ENCODE peak calls at places on chromosomes 4 and X, in six cellular contexts. One of them, this sample, is unnamed.

GRCh38 chr4:116668190-116668589 is 417.2 kb downstream of the TRAM1L1 start:
- DNase-seq in kidney epithelial cell: no peak
- DNase-seq in GM06990: no peak
- DNase-seq in left ventricle myocardium inferior: no peak
- DNase-seq in left lung: no peak
- DNase-seq in kidney: no peak
- DNase-seq in this sample: no peak

GRCh38 chr4:57037982-57038604 is 59.4 kb downstream of the POLR2B start:
- DNase-seq in kidney epithelial cell: no peak
- DNase-seq in GM06990: peak
- DNase-seq in left ventricle myocardium inferior: peak
- DNase-seq in left lung: no peak
- DNase-seq in kidney: no peak
- DNase-seq in this sample: no peak

GRCh38 chrX:71095971-71096701 is 485 bp downstream of the FOXO4 start:
- DNase-seq in kidney epithelial cell: no peak
- DNase-seq in GM06990: no peak
- DNase-seq in left ventricle myocardium inferior: no peak
- DNase-seq in left lung: no peak
- DNase-seq in kidney: peak
- DNase-seq in this sample: no peak

GRCh38 chr4:15436515-15436914 is 8.7 kb downstream of the C1QTNF7 start:
- DNase-seq in kidney epithelial cell: peak
- DNase-seq in GM06990: no peak
- DNase-seq in left ventricle myocardium inferior: no peak
- DNase-seq in left lung: no peak
- DNase-seq in kidney: no peak
- DNase-seq in this sample: no peak

GRCh38 chr4:76270776-76271175 is 19.3 kb downstream of the FAM47E start:
- DNase-seq in kidney epithelial cell: no peak
- DNase-seq in GM06990: no peak
- DNase-seq in left ventricle myocardium inferior: no peak
- DNase-seq in left lung: no peak
- DNase-seq in kidney: no peak
- DNase-seq in this sample: no peak

GRCh38 chr4:102169345-102169744 is 175.9 kb downstream of the SLC39A8 start:
- DNase-seq in kidney epithelial cell: no peak
- DNase-seq in GM06990: no peak
- DNase-seq in left ventricle myocardium inferior: no peak
- DNase-seq in left lung: no peak
- DNase-seq in kidney: no peak
- DNase-seq in this sample: no peak

GRCh38 chrX:148133099-148133725 is 152.1 kb downstream of the FMR1NB start:
- DNase-seq in kidney epithelial cell: no peak
- DNase-seq in GM06990: no peak
- DNase-seq in left ventricle myocardium inferior: no peak
- DNase-seq in left lung: no peak
- DNase-seq in kidney: no peak
- DNase-seq in this sample: no peak

GRCh38 chrX:44705817-44706551 is 137.8 kb upstream of the DUSP21 start:
- DNase-seq in kidney epithelial cell: no peak
- DNase-seq in GM06990: no peak
- DNase-seq in left ventricle myocardium inferior: no peak
- DNase-seq in left lung: no peak
- DNase-seq in kidney: no peak
- DNase-seq in this sample: peak

GRCh38 chr4:107444-108429 is 16.6 kb upstream of the ZNF718 start:
- DNase-seq in kidney epithelial cell: no peak
- DNase-seq in GM06990: no peak
- DNase-seq in left ventricle myocardium inferior: no peak
- DNase-seq in left lung: no peak
- DNase-seq in kidney: no peak
- DNase-seq in this sample: no peak

GRCh38 chr4:38190717-38191178 is 230.6 kb downstream of the PTTG2 start:
- DNase-seq in kidney epithelial cell: peak
- DNase-seq in GM06990: no peak
- DNase-seq in left ventricle myocardium inferior: peak
- DNase-seq in left lung: no peak
- DNase-seq in kidney: peak
- DNase-seq in this sample: peak

GRCh38 chr4:101020956-101021355 is 326.4 kb downstream of the PPP3CA start:
- DNase-seq in kidney epithelial cell: no peak
- DNase-seq in GM06990: peak
- DNase-seq in left ventricle myocardium inferior: no peak
- DNase-seq in left lung: no peak
- DNase-seq in kidney: no peak
- DNase-seq in this sample: peak

DNA sequence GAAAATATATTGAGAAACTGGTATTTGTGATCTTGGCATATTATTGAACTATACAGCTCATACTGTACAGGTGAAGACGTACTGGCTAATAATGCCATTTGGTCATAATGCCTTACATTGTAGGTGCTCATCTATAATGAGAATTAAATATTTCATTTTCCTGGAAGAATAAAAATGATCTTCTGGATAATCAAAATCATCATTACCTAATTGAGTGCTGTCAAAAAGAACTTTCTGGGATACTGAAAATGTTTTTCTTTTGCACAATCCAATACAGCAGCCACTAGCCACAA is 4.1 kb downstream of the RASGEF1B start:
- DNase-seq in kidney epithelial cell: no peak
- DNase-seq in GM06990: no peak
- DNase-seq in left ventricle myocardium inferior: no peak
- DNase-seq in left lung: no peak
- DNase-seq in kidney: no peak
- DNase-seq in this sample: no peak
- TF ChIP-seq CTCF in kidney epithelial cell: no peak
- TF ChIP-seq CTCF in GM06990: no peak
- TF ChIP-seq CTCF in left ventricle myocardium inferior: peak
- TF ChIP-seq CTCF in left lung: no peak
- TF ChIP-seq CTCF in kidney: no peak
- TF ChIP-seq CTCF in this sample: no peak

DNA sequence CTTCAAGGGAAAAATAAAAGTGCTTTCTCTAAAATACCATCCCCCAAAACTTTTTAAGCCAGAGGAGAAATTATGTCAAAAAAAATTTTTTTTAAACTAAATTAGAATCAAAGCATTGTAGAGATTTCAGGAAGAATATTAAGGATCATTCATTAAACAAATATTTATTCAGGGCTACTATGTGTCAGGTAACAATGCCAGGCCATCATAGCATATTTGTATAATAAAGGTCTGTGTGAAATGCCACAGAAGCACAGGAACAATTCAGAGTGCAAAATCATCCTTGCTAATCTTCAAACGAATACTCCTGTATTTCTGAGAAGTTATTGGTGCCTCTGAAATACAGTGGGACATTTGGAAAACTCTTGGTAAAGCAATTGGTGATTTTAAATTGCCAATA is 2.0 kb downstream of the CCDC160 start:
- DNase-seq in kidney epithelial cell: no peak
- DNase-seq in GM06990: no peak
- DNase-seq in left ventricle myocardium inferior: no peak
- DNase-seq in left lung: no peak
- DNase-seq in kidney: no peak
- DNase-seq in this sample: no peak
- H3K4me3 ChIP-seq in kidney epithelial cell: no peak
- H3K4me3 ChIP-seq in GM06990: no peak
- H3K4me3 ChIP-seq in left ventricle myocardium inferior: no peak
- H3K4me3 ChIP-seq in left lung: no peak
- H3K4me3 ChIP-seq in kidney: no peak
- H3K4me3 ChIP-seq in this sample: no peak

GRCh38 chr4:59039046-59039445 is 1928.9 kb upstream of the IGFBP7 start:
- DNase-seq in kidney epithelial cell: no peak
- DNase-seq in GM06990: no peak
- DNase-seq in left ventricle myocardium inferior: no peak
- DNase-seq in left lung: no peak
- DNase-seq in kidney: peak
- DNase-seq in this sample: no peak

DNA sequence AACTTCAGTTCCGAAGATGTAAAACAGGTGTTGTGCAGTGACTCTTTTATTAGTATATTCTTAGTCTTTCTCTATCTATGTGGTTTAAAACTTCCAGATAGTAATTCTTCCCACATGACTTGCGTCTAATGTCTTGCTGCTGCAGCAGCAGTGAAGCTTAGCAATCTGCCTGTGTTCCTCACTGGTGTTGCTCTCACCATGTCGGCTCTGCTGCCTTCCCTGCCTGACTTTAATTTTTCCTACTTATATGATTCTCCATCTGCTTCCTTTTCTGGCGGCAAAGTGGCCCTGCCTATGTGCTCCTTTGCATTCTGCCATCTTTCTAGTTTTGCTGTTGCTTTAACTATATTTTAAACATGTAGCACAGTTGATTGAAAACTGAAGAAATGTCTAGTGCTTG is 1934.1 kb upstream of the IGFBP7 start:
- DNase-seq in kidney epithelial cell: no peak
- DNase-seq in GM06990: no peak
- DNase-seq in left ventricle myocardium inferior: no peak
- DNase-seq in left lung: no peak
- DNase-seq in kidney: no peak
- DNase-seq in this sample: no peak
- TF ChIP-seq CTCF in kidney epithelial cell: no peak
- TF ChIP-seq CTCF in GM06990: no peak
- TF ChIP-seq CTCF in left ventricle myocardium inferior: no peak
- TF ChIP-seq CTCF in left lung: no peak
- TF ChIP-seq CTCF in kidney: no peak
- TF ChIP-seq CTCF in this sample: no peak

DNA sequence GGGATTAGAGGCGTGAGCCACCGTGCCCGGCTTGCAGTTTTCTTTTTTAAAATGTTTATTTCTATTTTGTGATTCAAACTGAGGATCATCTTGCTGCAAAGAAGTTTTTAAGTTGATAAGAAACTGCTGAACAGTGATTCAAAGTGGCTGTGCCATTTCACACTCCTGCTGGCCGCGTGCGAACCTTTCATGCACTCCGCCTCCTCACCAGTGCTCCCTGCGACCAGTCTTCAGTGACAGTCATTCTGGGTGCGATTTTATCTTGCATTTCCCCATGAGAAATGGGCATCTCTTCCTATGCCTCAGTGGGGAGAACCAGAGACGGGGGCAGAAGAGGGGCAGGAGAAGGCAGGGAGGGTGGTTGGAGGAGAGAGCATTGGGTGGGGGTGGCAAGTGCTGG is 21.4 kb downstream of the TMEM187 start:
- DNase-seq in kidney epithelial cell: no peak
- DNase-seq in GM06990: no peak
- DNase-seq in left ventricle myocardium inferior: no peak
- DNase-seq in left lung: no peak
- DNase-seq in kidney: no peak
- DNase-seq in this sample: no peak
- H3K4me3 ChIP-seq in kidney epithelial cell: no peak
- H3K4me3 ChIP-seq in GM06990: no peak
- H3K4me3 ChIP-seq in left ventricle myocardium inferior: no peak
- H3K4me3 ChIP-seq in left lung: no peak
- H3K4me3 ChIP-seq in kidney: no peak
- H3K4me3 ChIP-seq in this sample: no peak

GRCh38 chr4:154691229-154691628 is 52.6 kb upstream of the LRAT start:
- DNase-seq in kidney epithelial cell: no peak
- DNase-seq in GM06990: no peak
- DNase-seq in left ventricle myocardium inferior: no peak
- DNase-seq in left lung: no peak
- DNase-seq in kidney: no peak
- DNase-seq in this sample: no peak

GRCh38 chr4:154687840-154688239 is 56.0 kb upstream of the LRAT start:
- DNase-seq in kidney epithelial cell: no peak
- DNase-seq in GM06990: no peak
- DNase-seq in left ventricle myocardium inferior: no peak
- DNase-seq in left lung: no peak
- DNase-seq in kidney: no peak
- DNase-seq in this sample: no peak

GRCh38 chr4:154683956-154684681 is 59.7 kb upstream of the LRAT start:
- DNase-seq in kidney epithelial cell: no peak
- DNase-seq in GM06990: no peak
- DNase-seq in left ventricle myocardium inferior: no peak
- DNase-seq in left lung: no peak
- DNase-seq in kidney: no peak
- DNase-seq in this sample: no peak

GRCh38 chr4:154692311-154692818 is 51.4 kb upstream of the LRAT start:
- DNase-seq in kidney epithelial cell: no peak
- DNase-seq in GM06990: no peak
- DNase-seq in left ventricle myocardium inferior: no peak
- DNase-seq in left lung: no peak
- DNase-seq in kidney: no peak
- DNase-seq in this sample: no peak

DNA sequence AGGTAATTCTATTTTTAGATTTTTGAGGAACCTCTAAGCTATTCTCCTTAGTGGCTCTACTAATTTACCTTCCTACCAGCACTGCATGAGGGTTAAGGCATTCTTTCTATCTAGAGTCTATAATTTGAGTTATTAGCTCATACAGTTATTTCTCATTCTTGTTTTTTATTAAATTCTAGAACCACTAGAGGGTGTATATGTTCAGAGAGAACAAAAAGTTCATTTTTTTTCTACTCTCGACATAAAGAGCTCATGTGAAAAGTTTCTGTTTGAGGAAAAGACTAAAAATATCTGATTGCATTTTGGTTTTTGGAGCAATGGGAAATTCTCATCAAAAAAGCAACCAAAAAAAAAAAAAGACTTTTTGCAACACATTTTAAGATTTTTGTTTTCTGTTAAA is 57.0 kb upstream of the LRAT start:
- DNase-seq in kidney epithelial cell: no peak
- DNase-seq in GM06990: no peak
- DNase-seq in left ventricle myocardium inferior: no peak
- DNase-seq in left lung: no peak
- DNase-seq in kidney: no peak
- DNase-seq in this sample: no peak
- TF ChIP-seq CTCF in kidney epithelial cell: peak
- TF ChIP-seq CTCF in GM06990: peak
- TF ChIP-seq CTCF in left ventricle myocardium inferior: no peak
- TF ChIP-seq CTCF in left lung: no peak
- TF ChIP-seq CTCF in kidney: no peak
- TF ChIP-seq CTCF in this sample: no peak

GRCh38 chr4:126784966-126785580 is 847.7 kb upstream of the INTU start:
- DNase-seq in kidney epithelial cell: no peak
- DNase-seq in GM06990: no peak
- DNase-seq in left ventricle myocardium inferior: no peak
- DNase-seq in left lung: no peak
- DNase-seq in kidney: no peak
- DNase-seq in this sample: no peak
- H3K4me3 ChIP-seq in kidney epithelial cell: no peak
- H3K4me3 ChIP-seq in GM06990: no peak
- H3K4me3 ChIP-seq in left ventricle myocardium inferior: no peak
- H3K4me3 ChIP-seq in left lung: no peak
- H3K4me3 ChIP-seq in kidney: no peak
- H3K4me3 ChIP-seq in this sample: no peak

DNA sequence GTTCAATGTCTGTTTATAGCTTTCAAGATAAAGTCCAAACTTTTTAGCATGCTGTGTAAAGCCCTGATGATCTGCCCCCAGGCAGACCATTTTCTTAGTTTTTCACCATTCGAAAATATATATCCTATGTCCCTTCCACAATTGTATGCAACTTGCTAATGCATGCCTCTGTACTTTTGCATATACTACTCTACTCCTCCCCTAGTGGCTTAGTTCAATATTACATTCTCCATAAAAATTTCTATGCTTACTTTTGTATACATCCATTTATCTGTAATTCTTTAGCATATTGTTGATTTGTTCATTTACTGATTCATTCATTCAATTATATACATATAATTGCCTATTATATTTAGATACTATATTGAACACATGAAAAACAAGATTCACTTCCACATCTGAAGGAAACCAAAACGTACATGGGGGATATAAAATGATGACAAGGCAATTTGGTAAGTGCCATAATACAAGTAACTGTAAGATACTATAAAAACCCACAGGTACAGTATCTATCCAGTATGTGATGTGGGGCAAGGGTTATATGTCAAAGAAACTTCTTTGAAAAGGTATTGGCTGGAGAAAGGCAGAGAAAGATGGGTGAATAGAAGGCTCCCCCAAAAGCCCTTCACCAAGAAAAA is 902.5 kb downstream of the FAM133A start:
- DNase-seq in kidney epithelial cell: no peak
- DNase-seq in GM06990: no peak
- DNase-seq in left ventricle myocardium inferior: no peak
- DNase-seq in left lung: no peak
- DNase-seq in kidney: no peak
- DNase-seq in this sample: no peak
- TF ChIP-seq CTCF in kidney epithelial cell: no peak
- TF ChIP-seq CTCF in GM06990: peak
- TF ChIP-seq CTCF in left ventricle myocardium inferior: no peak
- TF ChIP-seq CTCF in left lung: no peak
- TF ChIP-seq CTCF in kidney: no peak
- TF ChIP-seq CTCF in this sample: no peak